ENCODE peak calls at places on chromosomes 5 and 9, in six cellular contexts. F is IMR-90, T is H1, L is H9, H is neuronal stem cell, B is mesendoderm. J is an unnamed sample.

GRCh38 chr9:88387733-88388202 is 476 bp upstream of the SPIN1 start:
- DNase-seq in B (peak; percentile 81), H (no peak), T (no peak), L (no peak), F (peak; percentile 52), J (peak; percentile 75)

GRCh38 chr9:117470455-117470854 is 55.6 kb upstream of the ASTN2 start:
- DNase-seq in L (no peak), B (peak; percentile 88), H (no peak), F (no peak), T (no peak), J (no peak)

GRCh38 chr9:127503379-127503921 is 52.1 kb downstream of the LRSAM1 start:
- DNase-seq in F (no peak), H (no peak), T (no peak), B (no peak), L (no peak), J (no peak)

GRCh38 chr5:58794875-58795274 is 212.0 kb downstream of the RAB3C start:
- DNase-seq in F (no peak), H (no peak), L (no peak), T (no peak), B (no peak), J (peak; percentile 4)

GRCh38 chr9:125829743-125830142 is 82.6 kb downstream of the PBX3 start:
- DNase-seq in L (no peak), T (no peak), B (no peak), H (no peak), F (peak; percentile 12), J (no peak)

GRCh38 chr5:65172486-65173129 is 309.1 kb downstream of the ADAMTS6 start:
- DNase-seq in L (no peak), B (no peak), F (peak; percentile 87), H (no peak), T (no peak), J (no peak)

GRCh38 chr9:109517798-109518435 is 19.8 kb upstream of the PTPN3 start:
- DNase-seq in L (no peak), F (no peak), H (no peak), B (no peak), T (no peak), J (no peak)

GRCh38 chr5:88393082-88393481 is 124.4 kb upstream of the TMEM161B start:
- DNase-seq in T (no peak), H (no peak), F (no peak), L (no peak), B (peak; percentile 79), J (no peak)

GRCh38 chr9:15249042-15249818 is 57.8 kb downstream of the TTC39B start:
- DNase-seq in F (peak; percentile 87), T (no peak), B (peak; percentile 73), L (no peak), H (no peak), J (peak; percentile 87)

GRCh38 chr9:14308751-14309140 is 5.2 kb downstream of the NFIB start:
- DNase-seq in F (no peak), H (no peak), L (no peak), T (no peak), B (no peak), J (no peak)

GRCh38 chr9:92717201-92718085 is 47.2 kb downstream of the BICD2 start:
- DNase-seq in T (no peak), H (no peak), L (no peak), B (no peak), F (no peak), J (no peak)

GRCh38 chr9:134554011-134554749 is 87.4 kb upstream of the COL5A1 start:
- DNase-seq in L (no peak), B (no peak), T (no peak), F (no peak), H (no peak), J (no peak)

GRCh38 chr5:16550316-16550952 is 66.4 kb downstream of the RETREG1 start:
- DNase-seq in H (no peak), B (peak; percentile 75), T (no peak), L (peak; percentile 68), F (peak; percentile 49), J (peak; percentile 57)

GRCh38 chr9:119197858-119198607 is 171.2 kb downstream of the BRINP1 start:
- DNase-seq in H (no peak), F (no peak), T (no peak), B (no peak), L (no peak), J (no peak)

GRCh38 chr5:56759521-56759920 is 55.8 kb upstream of the MAP3K1 start:
- DNase-seq in F (no peak), L (no peak), B (no peak), H (no peak), T (no peak), J (no peak)

GRCh38 chr5:56763711-56764466 is 51.5 kb upstream of the MAP3K1 start:
- DNase-seq in L (no peak), T (no peak), H (no peak), B (peak; percentile 74), F (peak; percentile 65), J (peak; percentile 89)

GRCh38 chr5:56761486-56761885 is 53.9 kb upstream of the MAP3K1 start:
- DNase-seq in B (no peak), T (no peak), F (no peak), H (no peak), L (no peak), J (no peak)

GRCh38 chr5:56763182-56763581 is 52.2 kb upstream of the MAP3K1 start:
- DNase-seq in H (no peak), T (no peak), F (no peak), L (no peak), B (no peak), J (no peak)

DNA sequence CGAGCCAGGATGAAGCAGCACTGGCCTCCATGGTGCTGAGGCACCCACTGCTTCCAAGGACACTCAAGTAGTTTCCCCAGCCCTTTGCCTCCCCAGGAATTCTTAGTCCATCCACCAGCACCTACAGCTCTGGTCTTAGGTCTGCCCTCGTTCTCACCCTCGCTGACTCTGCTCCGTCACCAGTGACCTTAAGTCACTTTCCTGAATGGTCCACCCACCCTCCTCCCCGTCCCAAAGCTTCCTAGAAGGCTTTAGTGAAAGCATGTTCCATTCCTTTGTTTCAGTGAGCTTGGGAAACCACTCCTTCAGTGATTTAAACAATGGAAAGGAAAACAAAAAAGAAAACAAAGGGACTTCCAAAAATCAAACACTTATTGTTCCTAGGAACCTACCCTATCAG is 54.6 kb upstream of the MAP3K1 start:
- DNase-seq in H (peak; percentile 15), B (peak; percentile 34), T (no peak), L (no peak), F (no peak), J (no peak)
- H2BK5ac ChIP-seq in H (no peak overlapping the region), B (no peak overlapping the region), T (no peak overlapping the region), L (no peak overlapping the region), F (no peak overlapping the region), J (no peak overlapping the region)

GRCh38 chr5:1181451-1182359 is 19.7 kb upstream of the SLC6A19 start:
- DNase-seq in F (no peak), T (no peak), L (no peak), H (no peak), B (no peak), J (no peak)

GRCh38 chr5:1180841-1181271 is 20.5 kb upstream of the SLC6A19 start:
- DNase-seq in L (no peak), B (no peak), T (no peak), F (no peak), H (no peak), J (no peak)

GRCh38 chr5:1179383-1179715 is 22.0 kb upstream of the SLC6A19 start:
- DNase-seq in T (no peak), F (no peak), B (no peak), L (no peak), H (no peak), J (no peak)

GRCh38 chr5:1178529-1179382 is 22.6 kb upstream of the SLC6A19 start:
- DNase-seq in T (no peak), F (no peak), H (no peak), L (no peak), B (no peak), J (no peak)

DNA sequence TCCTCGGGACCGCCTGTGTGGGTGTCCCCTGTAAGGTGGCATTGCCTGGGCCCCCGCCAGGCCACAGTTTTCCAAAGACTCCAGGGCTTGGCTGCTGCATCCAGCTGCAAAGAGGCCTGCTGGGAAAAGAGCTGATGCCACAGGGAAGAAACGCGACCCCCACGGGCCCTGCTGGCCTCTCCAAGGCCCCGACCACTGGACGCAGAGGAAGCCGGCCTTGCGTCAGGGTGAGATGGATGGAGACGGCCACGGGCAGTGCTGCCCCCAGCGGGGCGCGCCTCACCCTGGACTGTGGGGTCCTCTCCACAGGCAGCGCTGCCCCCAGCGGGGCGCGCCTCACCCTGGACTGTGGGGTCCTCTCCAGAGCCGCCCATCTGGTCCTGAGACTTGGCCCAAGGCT is 21.3 kb upstream of the SLC6A19 start:
- DNase-seq in H (no peak), L (no peak), T (no peak), B (no peak), F (no peak), J (no peak)
- H2BK15ac ChIP-seq in H (no peak overlapping the region), L (no peak overlapping the region), T (no peak overlapping the region), B (no peak overlapping the region), F (no peak overlapping the region), J (no peak overlapping the region)

GRCh38 chr5:98880151-98880550 is 48.7 kb downstream of the CHD1 start:
- DNase-seq in F (no peak), L (no peak), B (no peak), T (no peak), H (no peak), J (no peak)
- H3K4me2 ChIP-seq in F (no peak overlapping the region), L (no peak overlapping the region), B (no peak overlapping the region), T (no peak overlapping the region), H (no peak overlapping the region), J (no peak overlapping the region)

DNA sequence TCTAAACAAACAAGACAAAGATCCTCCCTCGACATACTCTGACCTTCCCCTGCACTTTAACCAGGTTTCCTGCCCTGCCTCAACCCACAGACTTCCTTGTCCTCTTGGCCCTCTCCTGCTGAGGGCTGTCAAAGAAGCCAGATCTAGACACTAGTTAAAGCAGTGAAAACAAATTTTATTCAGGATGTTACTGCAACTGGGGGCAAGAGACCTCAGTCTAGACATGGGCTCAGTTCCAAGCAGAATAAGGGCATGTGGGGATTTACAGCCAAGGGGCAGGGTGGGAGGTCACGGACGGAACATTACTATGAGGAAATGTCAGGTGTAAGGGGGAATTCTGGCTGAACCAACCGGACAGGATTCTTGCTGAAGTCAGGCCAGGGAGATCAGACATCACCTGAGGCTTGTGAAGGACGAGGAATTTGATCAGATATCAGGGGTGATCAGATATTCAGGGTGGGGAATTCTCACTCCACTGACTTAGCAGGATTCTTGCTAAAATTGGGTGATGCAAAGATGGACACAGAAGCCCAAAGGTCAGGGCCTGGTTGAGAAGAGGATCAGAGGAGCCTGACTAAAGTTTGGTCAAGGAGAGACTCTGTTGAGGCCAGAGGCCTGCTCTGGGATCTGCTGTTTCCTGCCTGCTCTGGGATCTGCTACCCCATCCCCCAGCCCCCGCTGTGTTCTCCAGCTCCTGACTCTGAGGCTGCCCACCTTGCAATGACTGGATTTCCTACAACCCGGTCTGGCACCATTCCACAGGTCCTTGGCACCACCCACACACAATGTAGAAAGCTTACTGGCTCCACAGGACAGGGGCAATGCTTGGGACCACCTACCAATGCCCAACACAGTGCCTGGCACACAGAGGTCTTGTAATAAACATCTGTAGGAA is 21.5 kb downstream of the GABBR2 start:
- DNase-seq in H (no peak), F (no peak), L (no peak), B (peak; percentile 42), T (no peak), J (no peak)
- H2BK5ac ChIP-seq in H (no peak overlapping the region), F (no peak overlapping the region), L (no peak overlapping the region), B (no peak overlapping the region), T (no peak overlapping the region), J (no peak overlapping the region)